ENCODE peak calls at places on chromosome 21, in seven cellular contexts. M, T, A, C, D, K and I are unnamed samples.

GRCh38 chr21:31201548-31201947 is 142.5 kb downstream of the TIAM1 start:
- DNase-seq in M (peak), T (peak), A (peak), C (no peak), D (no peak), K (no peak), I (peak)

GRCh38 chr21:42760977-42761751 is 107.7 kb downstream of the PDE9A start:
- DNase-seq in M (no peak), T (no peak), A (no peak), C (no peak), D (no peak), K (no peak), I (no peak)

GRCh38 chr21:44400791-44401385 is 47.5 kb downstream of the TRPM2 start:
- DNase-seq in M (no peak), T (no peak), A (no peak), C (no peak), D (no peak), K (no peak), I (no peak)

GRCh38 chr21:38567577-38568360 is 69.5 kb upstream of the ERG start:
- DNase-seq in M (peak), T (no peak), A (peak), C (no peak), D (no peak), K (no peak), I (no peak)

GRCh38 chr21:32925098-32925497 is 100.6 kb upstream of the OLIG2 start:
- DNase-seq in M (no peak), T (no peak), A (no peak), C (no peak), D (no peak), K (no peak), I (no peak)

GRCh38 chr21:35933466-35933865 is 126.9 kb downstream of the SETD4 start:
- DNase-seq in M (peak), T (peak), A (peak), C (no peak), D (no peak), K (no peak), I (peak)

GRCh38 chr21:34519694-34520093 is 7.7 kb upstream of the KCNE1 start:
- DNase-seq in M (no peak), T (no peak), A (no peak), C (no peak), D (no peak), K (no peak), I (no peak)

GRCh38 chr21:41992576-41992975 is 17.6 kb downstream of the ZBTB21 start:
- DNase-seq in M (no peak), T (no peak), A (no peak), C (no peak), D (no peak), K (no peak), I (no peak)

GRCh38 chr21:45029968-45030636 is 44.3 kb upstream of the ADARB1 start:
- DNase-seq in M (no peak), T (no peak), A (no peak), C (no peak), D (no peak), K (no peak), I (no peak)

GRCh38 chr21:25885880-25886279 is 151.1 kb downstream of the GABPA start:
- DNase-seq in M (peak), T (no peak), A (no peak), C (no peak), D (no peak), K (no peak), I (no peak)

GRCh38 chr21:38766987-38767722 is 38.6 kb upstream of the ETS2 start:
- DNase-seq in M (no peak), T (peak), A (no peak), C (no peak), D (no peak), K (peak), I (no peak)

GRCh38 chr21:42781150-42781980 is 98.0 kb downstream of the WDR4 start:
- DNase-seq in M (no peak), T (no peak), A (no peak), C (no peak), D (peak), K (peak), I (no peak)

GRCh38 chr21:36377391-36377842 is 7.8 kb upstream of the CHAF1B start:
- DNase-seq in M (no peak), T (no peak), A (no peak), C (no peak), D (no peak), K (no peak), I (no peak)

GRCh38 chr21:35045539-35046222 is 3.4 kb downstream of the RUNX1 start:
- DNase-seq in M (no peak), T (no peak), A (no peak), C (no peak), D (no peak), K (peak), I (no peak)

GRCh38 chr21:42146821-42147220 is 72.1 kb upstream of the ABCG1 start:
- DNase-seq in M (no peak), T (no peak), A (no peak), C (no peak), D (no peak), K (no peak), I (no peak)

GRCh38 chr21:44709426-44710293 is 1.7 kb downstream of the TSPEAR start:
- DNase-seq in M (peak), T (no peak), A (no peak), C (no peak), D (no peak), K (no peak), I (no peak)

GRCh38 chr21:34939673-34940321 is 109.3 kb downstream of the RUNX1 start:
- DNase-seq in M (no peak), T (no peak), A (no peak), C (no peak), D (no peak), K (no peak), I (peak)

GRCh38 chr21:45254557-45254930 is 33.2 kb downstream of the POFUT2 start:
- DNase-seq in M (no peak), T (no peak), A (no peak), C (no peak), D (no peak), K (no peak), I (no peak)

GRCh38 chr21:42336065-42336464 is 14.7 kb downstream of the TFF2 start:
- DNase-seq in M (no peak), T (no peak), A (no peak), C (no peak), D (no peak), K (no peak), I (no peak)

GRCh38 chr21:42056996-42057689 is 14.0 kb upstream of the UMODL1 start:
- DNase-seq in M (peak), T (no peak), A (peak), C (no peak), D (peak), K (no peak), I (no peak)

GRCh38 chr21:35367558-35367957 is 318.5 kb upstream of the RUNX1 start:
- DNase-seq in M (no peak), T (no peak), A (no peak), C (no peak), D (no peak), K (no peak), I (no peak)

GRCh38 chr21:21858502-21859334 is 860.5 kb downstream of the NCAM2 start:
- DNase-seq in M (no peak), T (no peak), A (no peak), C (no peak), D (no peak), K (no peak), I (no peak)

GRCh38 chr21:45253180-45253579 is 34.5 kb downstream of the POFUT2 start:
- DNase-seq in M (peak), T (no peak), A (no peak), C (no peak), D (no peak), K (no peak), I (peak)

GRCh38 chr21:43269461-43269860 is 100.7 kb downstream of the CRYAA start:
- DNase-seq in M (no peak), T (no peak), A (no peak), C (no peak), D (no peak), K (no peak), I (peak)

GRCh38 chr21:16554522-16554921 is 824.7 kb downstream of the USP25 start:
- DNase-seq in M (no peak), T (no peak), A (no peak), C (no peak), D (no peak), K (no peak), I (no peak)

GRCh38 chr21:44455524-44456206 is 355 bp downstream of the LRRC3 start:
- DNase-seq in M (peak), T (peak), A (no peak), C (no peak), D (peak), K (peak), I (peak)

GRCh38 chr21:44778094-44778493 is 23.5 kb downstream of the UBE2G2 start:
- DNase-seq in M (no peak), T (no peak), A (no peak), C (no peak), D (no peak), K (no peak), I (no peak)